ENCODE peak calls at places on chromosomes 12 and 14, in four cellular contexts. One of them, this sample, is unnamed.
A peak's percentile ranks its signal among the peaks of the same experiment; 100 is the strongest.

GRCh38 chr14:21852061-21852664 is 178.5 kb upstream of the OR4E1 start:
- DNase-seq in EL: peak; percentile 19
- DNase-seq in stimulated activated CD4-positive, alpha-beta T cell treated with anti-CD3 and anti-CD28 coated beads, Interleukin-15, amount 100 ng/mL, for 1 hour: peak; percentile 58
- DNase-seq in Right ventricle myocardium superior: no peak
- DNase-seq in this sample: no peak

GRCh38 chr14:104246401-104247335 is 108.3 kb downstream of the KIF26A start:
- DNase-seq in EL: no peak
- DNase-seq in stimulated activated CD4-positive, alpha-beta T cell treated with anti-CD3 and anti-CD28 coated beads, Interleukin-15, amount 100 ng/mL, for 1 hour: no peak
- DNase-seq in Right ventricle myocardium superior: no peak
- DNase-seq in this sample: no peak

GRCh38 chr14:104082807-104083206 is 2.7 kb upstream of the ASPG start:
- DNase-seq in EL: no peak
- DNase-seq in stimulated activated CD4-positive, alpha-beta T cell treated with anti-CD3 and anti-CD28 coated beads, Interleukin-15, amount 100 ng/mL, for 1 hour: no peak
- DNase-seq in Right ventricle myocardium superior: peak; percentile 70
- DNase-seq in this sample: peak; percentile 54

GRCh38 chr14:74612346-74613021 is 447 bp upstream of the LTBP2 start:
- DNase-seq in EL: peak; percentile 83
- DNase-seq in stimulated activated CD4-positive, alpha-beta T cell treated with anti-CD3 and anti-CD28 coated beads, Interleukin-15, amount 100 ng/mL, for 1 hour: peak; percentile 83
- DNase-seq in Right ventricle myocardium superior: peak; percentile 91
- DNase-seq in this sample: peak; percentile 80

GRCh38 chr12:132253698-132254480 is 75.5 kb downstream of the GALNT9 start:
- DNase-seq in EL: no peak
- DNase-seq in stimulated activated CD4-positive, alpha-beta T cell treated with anti-CD3 and anti-CD28 coated beads, Interleukin-15, amount 100 ng/mL, for 1 hour: no peak
- DNase-seq in Right ventricle myocardium superior: peak; percentile 25
- DNase-seq in this sample: no peak

GRCh38 chr14:88272390-88273019 is 50.6 kb downstream of the KCNK10 start:
- DNase-seq in EL: no peak
- DNase-seq in stimulated activated CD4-positive, alpha-beta T cell treated with anti-CD3 and anti-CD28 coated beads, Interleukin-15, amount 100 ng/mL, for 1 hour: no peak
- DNase-seq in Right ventricle myocardium superior: no peak
- DNase-seq in this sample: no peak

GRCh38 chr12:9334026-9334692 is 126.0 kb upstream of the PZP start:
- DNase-seq in EL: no peak
- DNase-seq in stimulated activated CD4-positive, alpha-beta T cell treated with anti-CD3 and anti-CD28 coated beads, Interleukin-15, amount 100 ng/mL, for 1 hour: no peak
- DNase-seq in Right ventricle myocardium superior: no peak
- DNase-seq in this sample: no peak

GRCh38 chr12:91817512-91817911 is 328.1 kb downstream of the BTG1 start:
- DNase-seq in EL: no peak
- DNase-seq in stimulated activated CD4-positive, alpha-beta T cell treated with anti-CD3 and anti-CD28 coated beads, Interleukin-15, amount 100 ng/mL, for 1 hour: no peak
- DNase-seq in Right ventricle myocardium superior: no peak
- DNase-seq in this sample: no peak

GRCh38 chr12:8047842-8048241 is 15.3 kb downstream of the FOXJ2 start:
- DNase-seq in EL: no peak
- DNase-seq in stimulated activated CD4-positive, alpha-beta T cell treated with anti-CD3 and anti-CD28 coated beads, Interleukin-15, amount 100 ng/mL, for 1 hour: no peak
- DNase-seq in Right ventricle myocardium superior: no peak
- DNase-seq in this sample: no peak

GRCh38 chr12:6377667-6377994 is 2.3 kb upstream of the SCNN1A start:
- DNase-seq in EL: no peak
- DNase-seq in stimulated activated CD4-positive, alpha-beta T cell treated with anti-CD3 and anti-CD28 coated beads, Interleukin-15, amount 100 ng/mL, for 1 hour: no peak
- DNase-seq in Right ventricle myocardium superior: no peak
- DNase-seq in this sample: no peak

GRCh38 chr14:38788060-38788459 is 315.0 kb downstream of the SEC23A start:
- DNase-seq in EL: no peak
- DNase-seq in stimulated activated CD4-positive, alpha-beta T cell treated with anti-CD3 and anti-CD28 coated beads, Interleukin-15, amount 100 ng/mL, for 1 hour: no peak
- DNase-seq in Right ventricle myocardium superior: no peak
- DNase-seq in this sample: no peak